ENCODE peak calls at places on chromosomes 13 and 19, in five cellular contexts. One of them, this sample, is unnamed.
A peak's percentile ranks its signal among the peaks of the same experiment; 100 is the strongest.

GRCh38 chr13:27679396-27679795 is 57.7 kb downstream of the POLR1D start:
- DNase-seq in breast epithelium: no peak
- DNase-seq in A549: no peak
- DNase-seq in substantia nigra: no peak
- DNase-seq in fibroblast of lung: no peak
- DNase-seq in this sample: no peak

GRCh38 chr19:32916969-32917611 is 47.5 kb upstream of the SLC7A9 start:
- DNase-seq in substantia nigra: no peak
- DNase-seq in breast epithelium: no peak
- DNase-seq in A549: no peak
- DNase-seq in fibroblast of lung: no peak
- DNase-seq in this sample: no peak

GRCh38 chr13:75421133-75421532 is 60.8 kb downstream of the TBC1D4 start:
- DNase-seq in substantia nigra: no peak
- DNase-seq in breast epithelium: no peak
- DNase-seq in A549: no peak
- DNase-seq in fibroblast of lung: no peak
- DNase-seq in this sample: no peak

GRCh38 chr13:52104624-52105023 is 24.2 kb downstream of the NEK5 start:
- DNase-seq in A549: no peak
- DNase-seq in substantia nigra: no peak
- DNase-seq in breast epithelium: no peak
- DNase-seq in fibroblast of lung: peak; percentile 76
- DNase-seq in this sample: no peak

GRCh38 chr13:93174260-93174659 is 52.3 kb upstream of the GPC6 start:
- DNase-seq in fibroblast of lung: no peak
- DNase-seq in breast epithelium: no peak
- DNase-seq in substantia nigra: no peak
- DNase-seq in A549: no peak
- DNase-seq in this sample: no peak

GRCh38 chr19:31166206-31166605 is 183.0 kb downstream of the TSHZ3 start:
- DNase-seq in substantia nigra: no peak
- DNase-seq in A549: no peak
- DNase-seq in fibroblast of lung: no peak
- DNase-seq in breast epithelium: no peak
- DNase-seq in this sample: no peak

GRCh38 chr19:18469245-18470107 is 31.5 kb upstream of the ISYNA1 start:
- DNase-seq in fibroblast of lung: peak; percentile 75
- DNase-seq in breast epithelium: no peak
- DNase-seq in substantia nigra: peak; percentile 66
- DNase-seq in A549: peak; percentile 48
- DNase-seq in this sample: peak; percentile 50

GRCh38 chr13:51920786-51921185 is 59.0 kb downstream of the CCDC70 start:
- DNase-seq in breast epithelium: no peak
- DNase-seq in fibroblast of lung: no peak
- DNase-seq in A549: no peak
- DNase-seq in substantia nigra: no peak
- DNase-seq in this sample: no peak

GRCh38 chr19:30135797-30136196 is 193.8 kb downstream of the URI1 start:
- DNase-seq in breast epithelium: no peak
- DNase-seq in A549: no peak
- DNase-seq in fibroblast of lung: no peak
- DNase-seq in substantia nigra: no peak
- DNase-seq in this sample: no peak

GRCh38 chr13:31476266-31476665 is 263.1 kb upstream of the RXFP2 start:
- DNase-seq in substantia nigra: no peak
- DNase-seq in A549: no peak
- DNase-seq in breast epithelium: no peak
- DNase-seq in fibroblast of lung: peak; percentile 79
- DNase-seq in this sample: no peak

GRCh38 chr19:16293133-16294085 is 31.2 kb upstream of the KLF2 start:
- DNase-seq in breast epithelium: peak; percentile 61
- DNase-seq in A549: peak; percentile 71
- DNase-seq in fibroblast of lung: peak; percentile 98
- DNase-seq in substantia nigra: no peak
- DNase-seq in this sample: no peak

GRCh38 chr19:16571689-16572331 is 405 bp downstream of the SLC35E1 start:
- DNase-seq in substantia nigra: no peak
- DNase-seq in breast epithelium: no peak
- DNase-seq in fibroblast of lung: peak; percentile 12
- DNase-seq in A549: no peak
- DNase-seq in this sample: no peak

GRCh38 chr19:14081797-14082674 is 3.5 kb downstream of the C19orf67 start:
- DNase-seq in A549: no peak
- DNase-seq in substantia nigra: no peak
- DNase-seq in fibroblast of lung: no peak
- DNase-seq in breast epithelium: peak; percentile 66
- DNase-seq in this sample: peak; percentile 69

GRCh38 chr19:39038098-39038497 is 5.7 kb upstream of the FBXO27 start:
- DNase-seq in breast epithelium: no peak
- DNase-seq in A549: peak; percentile 99
- DNase-seq in fibroblast of lung: peak; percentile 43
- DNase-seq in substantia nigra: peak; percentile 12
- DNase-seq in this sample: no peak

GRCh38 chr13:31674056-31674455 is 65.3 kb upstream of the RXFP2 start:
- DNase-seq in A549: no peak
- DNase-seq in breast epithelium: no peak
- DNase-seq in fibroblast of lung: no peak
- DNase-seq in substantia nigra: no peak
- DNase-seq in this sample: no peak

GRCh38 chr13:113356594-113356993 is 7.3 kb downstream of the GRTP1 start:
- DNase-seq in breast epithelium: no peak
- DNase-seq in fibroblast of lung: no peak
- DNase-seq in A549: no peak
- DNase-seq in substantia nigra: no peak
- DNase-seq in this sample: no peak

GRCh38 chr13:44302233-44302632 is 71.4 kb upstream of the SERP2 start:
- DNase-seq in fibroblast of lung: no peak
- DNase-seq in substantia nigra: no peak
- DNase-seq in A549: no peak
- DNase-seq in breast epithelium: no peak
- DNase-seq in this sample: no peak

GRCh38 chr13:44302948-44303575 is 70.6 kb upstream of the SERP2 start:
- DNase-seq in fibroblast of lung: peak; percentile 80
- DNase-seq in A549: no peak
- DNase-seq in breast epithelium: no peak
- DNase-seq in substantia nigra: no peak
- DNase-seq in this sample: no peak

GRCh38 chr13:44299544-44299943 is 74.1 kb upstream of the SERP2 start:
- DNase-seq in breast epithelium: no peak
- DNase-seq in substantia nigra: no peak
- DNase-seq in fibroblast of lung: no peak
- DNase-seq in A549: no peak
- DNase-seq in this sample: no peak

GRCh38 chr13:44300895-44301638 is 72.6 kb upstream of the SERP2 start:
- DNase-seq in fibroblast of lung: peak; percentile 76
- DNase-seq in breast epithelium: peak; percentile 60
- DNase-seq in A549: peak; percentile 61
- DNase-seq in substantia nigra: no peak
- DNase-seq in this sample: no peak

DNA sequence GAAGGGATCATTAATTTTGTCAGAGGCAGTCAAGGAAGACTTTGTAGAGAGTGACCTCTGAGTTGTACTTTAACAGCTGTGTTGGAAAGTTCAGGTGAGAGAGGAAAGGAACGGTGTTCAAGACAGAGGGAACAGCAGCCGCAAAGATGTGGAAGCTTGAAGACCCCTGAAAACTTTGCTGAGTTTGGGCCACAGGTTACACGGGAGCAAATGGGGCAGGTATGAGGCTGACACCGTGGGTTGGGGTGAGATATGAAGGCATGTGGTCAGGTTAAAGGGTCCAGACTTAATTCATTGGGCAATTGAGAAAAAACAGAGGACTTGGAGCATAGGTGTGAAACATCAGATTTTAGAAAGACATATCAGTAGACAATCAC is 72.0 kb upstream of the SERP2 start:
- DNase-seq in A549: no peak
- DNase-seq in breast epithelium: no peak
- DNase-seq in fibroblast of lung: no peak
- DNase-seq in substantia nigra: no peak
- DNase-seq in this sample: no peak
- H3K27ac ChIP-seq in A549: peak overlapping the region; percentile 97
- H3K27ac ChIP-seq in breast epithelium: peak overlapping the region; percentile 86
- H3K27ac ChIP-seq in fibroblast of lung: peak overlapping the region; percentile 5
- H3K27ac ChIP-seq in substantia nigra: no peak overlapping the region
- H3K27ac ChIP-seq in this sample: no peak overlapping the region

GRCh38 chr19:28635962-28636629 is 576.9 kb downstream of the UQCRFS1 start:
- DNase-seq in A549: no peak
- DNase-seq in substantia nigra: no peak
- DNase-seq in breast epithelium: no peak
- DNase-seq in fibroblast of lung: no peak
- DNase-seq in this sample: peak; percentile 17
- H3K27ac ChIP-seq in A549: no peak overlapping the region
- H3K27ac ChIP-seq in substantia nigra: no peak overlapping the region
- H3K27ac ChIP-seq in breast epithelium: no peak overlapping the region
- H3K27ac ChIP-seq in fibroblast of lung: no peak overlapping the region
- H3K27ac ChIP-seq in this sample: peak overlapping the region; percentile 52

DNA sequence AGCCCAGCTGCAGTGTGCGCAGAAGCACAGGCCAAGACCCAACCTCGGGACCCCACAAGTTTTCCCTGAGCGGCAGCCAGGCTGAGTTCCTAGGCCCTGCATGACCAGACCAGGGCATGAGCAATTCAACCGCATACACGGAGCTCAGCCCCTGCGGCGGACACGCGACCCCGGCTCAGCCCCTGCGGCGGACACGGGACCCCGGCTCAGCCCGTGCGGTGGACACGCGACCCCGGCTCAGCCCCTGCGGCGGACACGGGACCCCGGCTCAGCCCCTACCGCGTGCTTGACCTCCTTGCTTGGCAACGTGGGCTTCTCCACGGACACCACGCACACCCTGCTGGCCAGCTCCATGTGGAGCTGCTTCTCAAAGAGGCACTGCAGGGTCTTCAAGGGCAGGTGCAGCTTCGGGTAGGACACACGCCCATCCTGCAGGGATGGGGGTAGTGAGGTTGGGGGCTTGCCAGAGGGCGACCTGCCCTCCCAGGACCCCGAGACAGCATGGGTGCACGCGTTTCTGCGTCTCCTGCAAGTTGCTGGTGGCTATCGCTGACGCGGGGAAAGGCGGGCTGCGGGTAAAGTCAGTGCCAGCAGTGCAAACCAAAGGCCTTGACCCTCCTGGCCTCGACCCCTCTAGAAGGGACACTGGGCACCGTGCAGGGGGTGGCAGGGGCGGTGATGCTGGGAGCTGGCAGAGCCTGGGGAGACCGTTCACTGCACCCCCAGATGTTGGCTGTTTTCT is 10.0 kb downstream of the POLRMT start:
- DNase-seq in A549: no peak
- DNase-seq in fibroblast of lung: no peak
- DNase-seq in substantia nigra: no peak
- DNase-seq in breast epithelium: no peak
- DNase-seq in this sample: no peak
- H3K27ac ChIP-seq in A549: peak overlapping the region; percentile 99
- H3K27ac ChIP-seq in fibroblast of lung: no peak overlapping the region
- H3K27ac ChIP-seq in substantia nigra: no peak overlapping the region
- H3K27ac ChIP-seq in breast epithelium: no peak overlapping the region
- H3K27ac ChIP-seq in this sample: peak overlapping the region; percentile 9

DNA sequence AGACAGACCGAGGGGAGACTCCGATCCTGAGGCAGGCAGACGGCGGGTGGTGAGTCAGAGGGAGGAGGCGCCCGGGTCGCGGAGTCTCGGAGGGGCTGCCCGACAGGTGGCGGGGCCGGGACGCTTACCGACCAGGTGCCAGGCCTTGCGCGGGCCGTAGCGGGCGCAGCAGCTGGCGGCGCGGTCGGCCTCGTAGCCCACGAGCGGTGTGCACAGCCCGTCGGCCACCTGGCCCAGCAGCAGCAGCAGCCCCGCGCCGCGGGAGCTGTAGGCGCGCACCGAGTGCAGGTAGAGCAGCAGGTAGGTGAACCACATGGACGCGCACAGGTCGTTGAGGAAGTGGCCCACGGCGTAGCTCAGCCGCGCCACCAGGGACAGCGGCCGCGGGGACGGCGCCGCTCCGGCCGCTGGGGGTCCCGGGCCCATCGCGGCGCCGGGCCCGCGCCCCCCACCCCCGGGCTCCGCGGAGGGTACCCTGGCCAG is 367 bp downstream of the MFSD12 start:
- DNase-seq in breast epithelium: no peak
- DNase-seq in A549: peak; percentile 46
- DNase-seq in substantia nigra: no peak
- DNase-seq in fibroblast of lung: no peak
- DNase-seq in this sample: no peak
- H3K27ac ChIP-seq in breast epithelium: peak overlapping the region; percentile 84
- H3K27ac ChIP-seq in A549: peak overlapping the region; percentile 100
- H3K27ac ChIP-seq in substantia nigra: peak overlapping the region; percentile 79
- H3K27ac ChIP-seq in fibroblast of lung: peak overlapping the region; percentile 8
- H3K27ac ChIP-seq in this sample: no peak overlapping the region

GRCh38 chr13:72638059-72638815 is 89.2 kb downstream of the MZT1 start:
- DNase-seq in substantia nigra: no peak
- DNase-seq in fibroblast of lung: no peak
- DNase-seq in breast epithelium: no peak
- DNase-seq in A549: no peak
- DNase-seq in this sample: no peak
- H3K27ac ChIP-seq in substantia nigra: no peak overlapping the region
- H3K27ac ChIP-seq in fibroblast of lung: no peak overlapping the region
- H3K27ac ChIP-seq in breast epithelium: no peak overlapping the region
- H3K27ac ChIP-seq in A549: no peak overlapping the region
- H3K27ac ChIP-seq in this sample: no peak overlapping the region

DNA sequence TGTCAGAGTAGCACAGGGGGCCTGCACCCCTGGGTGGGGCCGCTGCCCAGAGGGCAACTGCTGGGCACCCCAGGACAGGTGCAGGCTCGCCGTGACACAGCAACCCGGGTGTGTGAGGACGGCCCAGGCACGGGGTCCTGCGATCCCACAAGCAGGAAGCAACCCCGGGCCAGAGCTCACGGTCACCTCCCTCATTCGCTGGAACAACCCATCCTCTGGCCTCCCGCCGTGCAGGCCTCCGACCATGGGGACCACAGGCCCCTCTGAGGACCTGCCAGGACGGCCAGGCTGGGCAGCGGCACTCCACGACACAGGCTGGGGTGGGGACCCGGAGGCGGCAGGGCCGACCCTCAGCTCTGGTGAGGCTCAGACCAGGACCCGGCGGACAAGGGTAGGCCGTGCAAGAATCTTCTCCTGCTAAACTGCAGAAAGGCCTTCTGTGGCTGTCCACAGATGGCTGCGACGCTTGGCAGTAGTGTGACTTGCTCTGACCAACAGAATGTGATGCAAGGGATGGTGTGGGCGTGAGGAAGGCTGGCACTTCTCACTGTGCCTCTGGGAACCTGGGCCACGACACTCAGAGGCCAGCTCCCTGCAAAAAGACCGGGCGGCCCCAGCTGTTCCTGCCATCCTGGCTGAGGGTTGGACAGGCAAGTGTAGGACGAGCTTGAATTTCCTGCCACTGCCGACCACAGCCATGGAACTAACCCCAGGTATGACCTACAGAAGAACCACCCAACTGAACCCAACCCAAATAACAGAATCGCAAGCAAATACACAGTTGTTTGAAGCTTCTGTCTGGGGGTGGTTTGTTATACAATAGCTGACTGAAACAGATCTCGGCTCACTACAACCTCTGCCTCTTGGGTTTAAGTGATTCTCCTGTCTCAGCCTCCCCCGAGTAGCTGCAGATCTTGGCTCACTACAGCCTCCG is 26.5 kb downstream of the PIP5K1C start:
- DNase-seq in breast epithelium: no peak
- DNase-seq in A549: no peak
- DNase-seq in fibroblast of lung: no peak
- DNase-seq in substantia nigra: no peak
- DNase-seq in this sample: no peak
- H3K27ac ChIP-seq in breast epithelium: peak overlapping the region; percentile 99
- H3K27ac ChIP-seq in A549: no peak overlapping the region
- H3K27ac ChIP-seq in fibroblast of lung: no peak overlapping the region
- H3K27ac ChIP-seq in substantia nigra: no peak overlapping the region
- H3K27ac ChIP-seq in this sample: no peak overlapping the region

This sample was measured in caudate nucleus.